ENCODE peak calls at places on chromosomes 13 and 19, in ten cellular contexts. S is lower lobe of right lung; J is breast epithelium; R is PC-9; F is CD8-positive, alpha-beta T cell; P is psoas muscle; E is small intestine; G is tibial artery; T is transverse colon; N is GM23248. D is an unnamed sample.

GRCh38 chr19:40613669-40614594 is 12.8 kb downstream of the LTBP4 start:
- DNase-seq in F (peak; percentile 76), N (peak; percentile 83), E (peak; percentile 90), S (peak; percentile 92), T (peak; percentile 91), R (peak; percentile 82), J (peak; percentile 84), G (peak; percentile 84), P (peak; percentile 80), D (peak; percentile 76)

GRCh38 chr19:48806818-48807589 is 3.8 kb downstream of the BCAT2 start:
- DNase-seq in S (no peak), P (peak; percentile 57), E (peak; percentile 92), G (no peak), J (no peak), R (no peak), F (no peak), N (peak; percentile 73), T (peak; percentile 68), D (no peak)

GRCh38 chr19:20660473-20660872 is 898 bp downstream of the ZNF626 start:
- DNase-seq in G (no peak), P (no peak), S (no peak), F (no peak), N (no peak), E (no peak), J (no peak), T (no peak), R (no peak), D (no peak)

GRCh38 chr19:45172173-45172572 is 5.9 kb downstream of the TRAPPC6A start:
- DNase-seq in J (no peak), F (no peak), G (no peak), S (no peak), E (no peak), R (no peak), P (no peak), T (no peak), N (no peak), D (no peak)

GRCh38 chr19:10380311-10381102 is at the start of gene TYK2:
- DNase-seq in G (peak; percentile 98), R (peak; percentile 97), S (peak; percentile 96), N (peak; percentile 99), P (peak; percentile 98), E (peak; percentile 99), T (peak; percentile 98), F (peak; percentile 91), J (peak; percentile 98), D (peak; percentile 98)

GRCh38 chr19:524062-524674 is 7.4 kb upstream of the CDC34 start:
- DNase-seq in N (peak; percentile 58), E (no peak), P (peak; percentile 63), G (no peak), S (no peak), F (no peak), R (no peak), J (no peak), T (no peak), D (peak; percentile 58)

GRCh38 chr13:23794267-23795161 is 94.7 kb downstream of the MIPEP start:
- DNase-seq in S (no peak), F (no peak), J (no peak), G (no peak), P (no peak), T (no peak), R (peak; percentile 69), N (peak; percentile 71), E (no peak), D (no peak)

GRCh38 chr13:50693755-50694154 is 149.7 kb downstream of the DLEU7 start:
- DNase-seq in J (no peak), G (no peak), P (no peak), S (no peak), N (peak; percentile 67), R (no peak), F (no peak), T (no peak), E (peak; percentile 8), D (peak; percentile 69)

GRCh38 chr19:35468637-35469036 is 20.6 kb downstream of the FFAR2 start:
- DNase-seq in N (peak; percentile 56), G (no peak), T (peak; percentile 71), R (peak; percentile 38), E (peak; percentile 85), S (peak; percentile 67), P (no peak), J (no peak), F (peak; percentile 56), D (peak; percentile 73)

GRCh38 chr13:23921451-23921888 is 24.2 kb upstream of the C1QTNF9B start:
- DNase-seq in J (no peak), R (peak; percentile 43), E (peak; percentile 52), S (no peak), T (no peak), F (no peak), G (no peak), N (peak; percentile 77), P (no peak), D (no peak)

GRCh38 chr13:45718992-45719391 is 16.9 kb downstream of the CBY2 start:
- DNase-seq in S (no peak), G (no peak), E (no peak), J (no peak), T (no peak), R (no peak), P (no peak), N (peak; percentile 8), F (no peak), D (no peak)

GRCh38 chr13:95643814-95644598 is 500 bp downstream of the DZIP1 start:
- DNase-seq in S (no peak), J (no peak), P (peak; percentile 59), E (no peak), T (no peak), R (no peak), G (peak; percentile 26), N (peak; percentile 74), F (no peak), D (no peak)

GRCh38 chr19:48630289-48631036 is 6.7 kb downstream of the DBP start:
- DNase-seq in E (peak; percentile 80), R (no peak), N (peak; percentile 63), S (peak; percentile 75), F (no peak), P (peak; percentile 84), G (peak; percentile 74), J (no peak), T (peak; percentile 82), D (peak; percentile 89)

GRCh38 chr19:55927991-55928390 is 4.1 kb downstream of the NLRP13 start:
- DNase-seq in G (no peak), N (no peak), S (no peak), P (no peak), J (no peak), E (no peak), F (no peak), R (no peak), T (no peak), D (no peak)
- H3K9me3 ChIP-seq in G (peaks cover 5% of the 10 kb centered on the region), N (no peaks in the 10 kb centered on the region), S (no peaks in the 10 kb centered on the region), P (peaks cover 15% of the 10 kb centered on the region), J (peaks cover 21% of the 10 kb centered on the region), E (no peaks in the 10 kb centered on the region), F (no peaks in the 10 kb centered on the region), R (no peaks in the 10 kb centered on the region), T (no peaks in the 10 kb centered on the region), D (peaks cover 5% of the 10 kb centered on the region)

DNA sequence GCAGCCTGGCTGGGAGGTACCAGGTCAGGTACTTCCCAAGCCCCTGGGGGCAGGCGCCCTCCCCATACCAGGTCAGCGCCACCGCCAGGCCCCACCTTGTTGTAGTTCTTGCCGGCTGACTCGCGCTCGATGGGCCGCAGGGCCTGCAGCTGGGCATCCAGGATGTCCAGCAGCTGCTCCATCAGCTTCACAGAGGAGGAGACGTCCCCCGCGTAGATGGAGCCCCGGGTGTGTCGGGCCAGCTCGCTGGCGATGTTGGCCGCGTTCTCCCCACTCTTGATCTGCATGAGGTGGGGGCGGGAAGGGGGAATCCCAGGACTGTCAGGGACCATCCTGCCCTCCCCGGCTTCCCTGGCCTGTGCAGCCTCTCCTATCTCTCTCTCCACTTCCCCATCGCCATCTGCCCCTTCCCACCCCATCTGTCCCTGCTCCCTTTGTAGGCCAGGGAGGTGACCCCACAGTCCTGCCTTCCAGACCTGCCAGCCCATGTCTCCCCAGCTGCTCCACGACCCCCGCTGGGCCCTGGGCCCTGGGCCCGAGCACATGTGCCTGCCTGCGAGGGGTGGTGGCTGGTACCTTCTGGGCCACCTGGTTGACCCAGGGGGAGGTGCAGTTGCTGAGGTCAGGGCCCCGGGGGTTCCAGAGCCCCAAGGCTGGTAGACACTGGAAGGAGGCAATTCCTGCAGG is 23.8 kb upstream of the ASF1B start:
- DNase-seq in S (no peak), G (no peak), F (no peak), N (no peak), T (no peak), P (no peak), J (no peak), R (no peak), E (no peak), D (no peak)
- H3K9me3 ChIP-seq in S (no peaks in the 10 kb centered on the region), G (no peaks in the 10 kb centered on the region), F (no peaks in the 10 kb centered on the region), N (no peaks in the 10 kb centered on the region), T (no peaks in the 10 kb centered on the region), P (no peaks in the 10 kb centered on the region), J (no peaks in the 10 kb centered on the region), R (no peaks in the 10 kb centered on the region), E (no peaks in the 10 kb centered on the region), D (no peaks in the 10 kb centered on the region)

DNA sequence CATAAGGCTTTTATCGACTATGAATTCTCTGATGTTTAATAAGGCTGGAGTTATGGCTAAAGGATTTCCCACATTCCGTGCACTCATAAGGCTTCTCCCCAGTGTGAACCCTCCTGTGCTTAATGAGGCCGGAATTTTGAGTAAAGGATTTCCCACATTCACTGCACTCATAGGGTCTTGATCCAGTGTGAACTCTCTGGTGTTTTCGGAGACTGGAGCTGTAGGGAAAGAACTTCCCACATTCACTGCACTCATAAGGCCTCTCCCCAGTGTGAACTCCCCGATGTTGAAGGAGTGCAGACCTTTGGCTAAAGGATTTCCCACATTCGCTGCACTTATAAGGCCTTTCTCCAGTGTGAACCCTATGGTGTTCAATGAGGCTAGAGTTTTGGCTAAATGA is 7.4 kb downstream of the ZNF154 start:
- DNase-seq in G (no peak), P (no peak), F (no peak), T (no peak), R (no peak), N (no peak), J (no peak), E (no peak), S (no peak), D (no peak)
- H3K9me3 ChIP-seq in G (peaks cover 96% of the 10 kb centered on the region), P (peaks cover 42% of the 10 kb centered on the region), F (peaks cover 50% of the 10 kb centered on the region), T (peaks cover 79% of the 10 kb centered on the region), R (peaks cover 24% of the 10 kb centered on the region), N (no peaks in the 10 kb centered on the region), J (peaks cover 88% of the 10 kb centered on the region), E (peaks cover 8% of the 10 kb centered on the region), S (peaks cover 89% of the 10 kb centered on the region), D (peaks cover 4% of the 10 kb centered on the region)

GRCh38 chr19:53388904-53389303 is 6.0 kb upstream of the ZNF765 start:
- DNase-seq in S (no peak), N (no peak), J (no peak), E (no peak), F (no peak), P (no peak), R (no peak), G (no peak), T (no peak), D (no peak)

GRCh38 chr19:53388168-53388567 is 6.8 kb upstream of the ZNF765 start:
- DNase-seq in E (no peak), T (no peak), G (no peak), J (no peak), R (no peak), F (no peak), N (peak; percentile 24), S (no peak), P (no peak), D (no peak)

GRCh38 chr19:53394974-53395839 is at the start of gene ZNF765:
- DNase-seq in P (peak; percentile 96), T (peak; percentile 96), G (peak; percentile 95), R (peak; percentile 72), J (peak; percentile 92), E (peak; percentile 95), S (peak; percentile 96), F (peak; percentile 97), N (peak; percentile 99), D (peak; percentile 94)

GRCh38 chr19:53394522-53394973 is 401 bp upstream of the ZNF765 start:
- DNase-seq in S (peak; percentile 66), T (peak; percentile 28), F (no peak), R (peak; percentile 40), N (peak; percentile 79), J (peak; percentile 40), E (no peak), G (peak; percentile 49), P (peak; percentile 75), D (peak; percentile 82)

GRCh38 chr19:53389591-53390377 is 5.2 kb upstream of the ZNF765 start:
- DNase-seq in R (no peak), E (no peak), J (no peak), F (no peak), G (no peak), N (no peak), T (no peak), P (peak; percentile 52), S (no peak), D (no peak)
- H3K9me3 ChIP-seq in R (peaks cover 49% of the 10 kb centered on the region), E (no peaks in the 10 kb centered on the region), J (peaks cover 3% of the 10 kb centered on the region), F (peaks cover 24% of the 10 kb centered on the region), G (peaks cover 2% of the 10 kb centered on the region), N (peaks cover 1% of the 10 kb centered on the region), T (peaks cover 10% of the 10 kb centered on the region), P (peaks cover 6% of the 10 kb centered on the region), S (peaks cover 13% of the 10 kb centered on the region), D (no peaks in the 10 kb centered on the region)